ENCODE peak calls at places on chromosomes 16 and 17, in four cellular contexts. V is cardiac fibroblast, K is GM12878, B is prostate gland. S is an unnamed sample.

GRCh38 chr17:68910789-68911431 is 44.3 kb downstream of the ABCA8 start:
- DNase-seq in B (no peak), V (no peak), K (no peak), S (no peak)

GRCh38 chr17:74403512-74404137 is 28.3 kb upstream of the GPRC5C start:
- DNase-seq in K (no peak), B (no peak), V (no peak), S (no peak)

GRCh38 chr17:9409026-9409425 is 166.6 kb downstream of the STX8 start:
- DNase-seq in B (peak; percentile 43), K (no peak), V (no peak), S (no peak)

GRCh38 chr17:34259151-34259550 is 4.1 kb downstream of the CCL2 start:
- DNase-seq in B (no peak), V (peak; percentile 91), K (no peak), S (no peak)

GRCh38 chr17:48568499-48569259 is 9.5 kb downstream of the HOXB4 start:
- DNase-seq in V (no peak), B (no peak), K (no peak), S (no peak)

GRCh38 chr17:40610359-40610758 is 37.3 kb downstream of the SMARCE1 start:
- DNase-seq in B (no peak), K (no peak), V (no peak), S (no peak)

GRCh38 chr17:29625037-29625750 is 2.5 kb upstream of the CORO6 start:
- DNase-seq in B (no peak), K (no peak), V (peak; percentile 54), S (no peak)

GRCh38 chr17:35001549-35001948 is 21.2 kb downstream of the LIG3 start:
- DNase-seq in B (no peak), V (no peak), K (no peak), S (no peak)

GRCh38 chr17:18139949-18140348 is 31.4 kb downstream of the MYO15A start:
- DNase-seq in B (no peak), V (peak; percentile 32), K (no peak), S (peak; percentile 65)

DNA sequence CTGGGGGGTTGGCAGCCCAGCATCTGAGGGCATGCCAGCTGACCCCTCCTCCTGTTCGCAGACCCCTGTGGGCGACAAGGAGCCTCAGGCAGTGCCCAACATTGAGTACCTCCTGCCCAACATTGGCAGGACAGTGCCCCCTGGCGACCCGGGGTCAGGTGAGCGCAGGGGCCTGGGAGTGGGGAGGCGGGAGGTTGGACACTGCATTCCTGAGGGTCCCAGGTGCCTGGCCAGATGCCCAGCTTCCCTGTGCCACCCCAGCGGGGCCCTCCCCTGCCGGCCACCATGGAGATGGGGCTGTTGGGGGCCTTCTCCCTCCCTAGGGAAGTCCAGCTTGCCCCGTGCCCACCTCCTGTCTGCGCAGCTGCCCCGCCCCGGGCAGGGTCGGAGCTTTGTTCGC is 70.1 kb downstream of the ARHGAP23 start:
- DNase-seq in V (no peak), B (no peak), K (no peak), S (no peak)
- TF ChIP-seq CTCF in V (no peak), B (no peak), K (no peak), S (no peak)

DNA sequence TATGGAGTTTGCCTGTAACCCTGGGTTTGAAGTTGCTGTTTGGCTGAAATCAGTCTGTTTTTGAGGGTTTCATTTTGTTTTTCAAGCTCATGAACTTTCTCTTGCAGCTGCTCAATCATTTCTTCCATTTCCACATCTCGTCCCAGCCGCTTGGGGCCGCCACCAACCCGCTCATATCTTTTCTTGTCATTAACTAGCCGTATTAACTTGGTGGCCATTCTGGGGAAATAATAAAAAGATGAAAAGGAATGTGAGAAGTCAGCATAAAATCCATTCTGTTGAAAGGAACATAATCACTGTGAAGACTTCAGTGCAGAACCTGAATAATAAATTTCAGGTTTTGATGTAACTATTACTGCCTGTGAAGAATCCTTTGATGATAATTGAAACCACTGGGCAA is 11.5 kb downstream of the RPGRIP1L start:
- DNase-seq in K (no peak), V (peak; percentile 44), B (no peak), S (no peak)
- TF ChIP-seq CTCF in K (no peak), V (no peak), B (no peak), S (no peak)

GRCh38 chr16:87419971-87420370 is 27.8 kb downstream of the MAP1LC3B start:
- DNase-seq in V (no peak), K (no peak), B (no peak), S (no peak)

GRCh38 chr16:87422106-87422505 is 30.0 kb downstream of the MAP1LC3B start:
- DNase-seq in K (no peak), B (no peak), V (no peak), S (no peak)

GRCh38 chr16:87418644-87419043 is 26.5 kb downstream of the MAP1LC3B start:
- DNase-seq in V (no peak), B (peak; percentile 31), K (no peak), S (no peak)

GRCh38 chr16:87421369-87421912 is 29.3 kb downstream of the MAP1LC3B start:
- DNase-seq in V (no peak), B (no peak), K (no peak), S (no peak)

DNA sequence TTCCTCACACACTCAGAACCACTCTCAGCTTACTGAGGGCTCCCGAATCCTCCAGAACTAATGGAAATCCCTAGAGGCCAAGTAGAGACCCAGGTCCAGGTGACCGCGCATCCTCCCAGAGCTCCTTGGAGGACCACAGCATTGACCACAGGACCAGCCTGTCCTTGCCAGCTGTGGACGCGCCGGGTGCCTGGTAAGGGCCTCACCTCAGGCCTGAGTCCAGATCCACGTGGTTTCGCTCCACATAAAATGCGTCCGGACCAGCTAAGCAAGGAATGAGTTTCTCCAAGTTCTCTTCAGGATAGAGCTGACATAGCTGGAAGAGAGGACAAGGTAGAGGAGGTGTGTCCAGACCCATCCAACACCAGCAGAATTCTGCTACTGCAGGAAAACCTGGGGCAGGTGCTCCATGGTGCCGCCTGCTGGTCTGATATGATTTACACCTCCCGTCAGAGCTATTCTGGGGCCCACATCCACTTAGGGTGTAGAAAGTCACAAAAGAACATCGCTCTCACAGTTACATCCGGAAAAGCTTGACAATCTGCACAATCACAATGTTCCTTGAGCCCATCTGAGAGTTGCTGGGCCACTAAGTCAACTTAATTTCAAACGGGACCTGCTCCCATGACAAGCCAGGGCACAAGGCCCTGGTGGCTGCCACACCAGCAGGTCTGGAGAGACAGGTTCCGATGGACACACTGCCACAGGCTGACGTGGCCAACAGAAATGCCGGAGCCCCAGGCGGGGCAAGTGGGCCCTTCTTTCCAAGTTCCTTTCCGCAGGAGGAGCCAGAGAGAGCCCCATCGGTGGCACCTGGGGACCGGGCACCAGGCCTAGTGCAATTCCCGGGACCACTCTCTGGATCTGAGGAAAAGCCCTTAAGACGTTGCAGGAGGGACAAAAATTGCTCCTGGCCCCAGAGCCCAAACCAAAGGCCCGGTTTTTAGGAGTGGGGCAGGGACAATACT is 28.5 kb downstream of the MAP1LC3B start:
- DNase-seq in K (no peak), B (no peak), V (no peak), S (no peak)
- TF ChIP-seq CTCF in K (peak; percentile 35), B (no peak), V (peak; percentile 17), S (no peak)

GRCh38 chr17:78313735-78314648 is 45.9 kb downstream of the SOCS3 start:
- DNase-seq in V (peak; percentile 86), K (peak; percentile 45), B (peak; percentile 65), S (peak; percentile 82)
- TF ChIP-seq CTCF in V (no peak), K (no peak), B (no peak), S (no peak)

GRCh38 chr16:10668322-10669045 is 26.2 kb downstream of the TEKT5 start:
- DNase-seq in B (no peak), K (no peak), V (peak; percentile 25), S (peak; percentile 54)
- TF ChIP-seq CTCF in B (no peak), K (peak; percentile 60), V (peak; percentile 56), S (peak; percentile 52)

GRCh38 chr16:2970563-2970962 is 1.4 kb downstream of the PAQR4 start:
- DNase-seq in V (no peak), B (no peak), K (no peak), S (no peak)

GRCh38 chr16:2971985-2972784 is 3.0 kb downstream of the PAQR4 start:
- DNase-seq in V (no peak), K (no peak), B (no peak), S (no peak)

GRCh38 chr16:2969545-2970521 is 685 bp downstream of the PAQR4 start:
- DNase-seq in K (no peak), V (peak; percentile 31), B (peak; percentile 50), S (peak; percentile 87)

GRCh38 chr16:2973081-2973480 is 3.9 kb downstream of the PAQR4 start:
- DNase-seq in B (peak; percentile 70), V (no peak), K (no peak), S (no peak)

DNA sequence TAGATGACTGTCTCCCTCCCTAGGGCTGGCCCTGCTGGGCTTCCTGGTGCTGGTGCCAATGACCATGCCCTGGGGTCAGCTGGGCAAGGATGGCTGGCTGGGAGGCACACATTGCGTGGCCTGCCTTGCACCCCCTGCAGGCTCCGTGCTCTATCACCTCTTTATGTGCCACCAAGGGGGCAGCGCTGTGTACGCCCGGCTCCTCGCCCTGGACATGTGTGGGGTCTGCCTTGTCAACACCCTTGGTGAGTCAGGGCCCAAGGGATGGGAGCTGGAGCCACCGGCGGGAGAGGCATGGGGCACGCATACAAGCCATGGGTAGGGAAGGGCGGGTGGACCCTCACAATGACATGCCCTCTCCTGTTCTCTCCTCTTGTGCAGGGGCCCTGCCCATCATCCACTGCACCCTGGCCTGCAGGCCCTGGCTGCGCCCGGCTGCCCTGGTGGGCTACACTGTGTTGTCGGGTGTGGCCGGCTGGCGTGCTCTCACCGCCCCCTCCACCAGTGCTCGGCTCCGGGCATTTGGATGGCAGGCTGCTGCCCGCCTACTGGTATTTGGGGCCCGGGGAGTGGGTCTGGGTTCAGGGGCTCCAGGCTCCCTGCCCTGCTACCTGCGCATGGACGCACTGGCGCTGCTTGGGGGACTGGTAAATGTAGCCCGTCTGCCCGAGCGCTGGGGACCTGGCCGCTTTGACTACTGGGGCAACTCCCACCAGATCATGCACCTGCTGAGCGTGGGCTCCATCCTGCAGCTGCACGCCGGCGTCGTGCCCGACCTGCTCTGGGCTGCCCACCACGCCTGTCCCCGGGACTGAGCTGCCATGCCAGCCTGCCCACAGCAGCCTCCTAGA is 2.2 kb downstream of the PAQR4 start:
- DNase-seq in V (no peak), B (no peak), K (no peak), S (no peak)
- TF ChIP-seq CTCF in V (no peak), B (no peak), K (no peak), S (no peak)

GRCh38 chr17:55661963-55662834 is 60.5 kb downstream of the TMEM100 start:
- DNase-seq in V (no peak), B (no peak), K (no peak), S (no peak)

GRCh38 chr17:55663395-55663794 is 59.3 kb downstream of the TMEM100 start:
- DNase-seq in K (no peak), V (no peak), B (no peak), S (no peak)

GRCh38 chr17:55668581-55668980 is 54.1 kb downstream of the TMEM100 start:
- DNase-seq in K (no peak), B (no peak), V (no peak), S (no peak)

GRCh38 chr17:55664287-55664686 is 58.4 kb downstream of the TMEM100 start:
- DNase-seq in K (peak; percentile 17), V (no peak), B (no peak), S (peak; percentile 29)

DNA sequence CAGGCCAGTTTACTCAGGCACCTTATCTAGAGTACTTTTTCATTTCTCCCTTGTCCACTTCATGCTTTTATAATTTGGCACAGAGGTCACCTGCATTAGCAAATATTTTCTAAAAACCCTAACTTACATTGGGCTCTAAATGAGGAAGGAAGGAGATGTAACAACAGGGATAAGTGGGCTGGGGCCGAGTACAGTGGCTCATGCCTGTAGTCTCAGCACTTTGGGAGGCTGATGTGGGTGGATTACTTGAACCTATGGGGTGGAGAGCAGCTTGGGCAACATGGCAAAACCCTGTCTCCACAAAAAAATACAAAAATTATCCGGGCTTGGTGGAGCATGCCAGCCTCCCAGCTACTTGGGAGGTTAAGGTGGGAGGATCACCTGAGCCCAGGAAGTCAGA is 55.9 kb downstream of the TMEM100 start:
- DNase-seq in B (no peak), K (no peak), V (no peak), S (no peak)
- TF ChIP-seq CTCF in B (no peak), K (no peak), V (no peak), S (no peak)

S was measured in GM10248.